ENCODE peak calls at places on chromosomes 12 and 14, in nine cellular contexts. B is head of caudate nucleus; U is Ammon's horn; X is T-helper 22 cell; S is fibroblast of lung; R is stimulated activated CD4-positive, alpha-beta T cell treated with anti-CD3 and anti-CD28 coated beads, TNF-alpha, amount 100 ng/mL, for 4 hours; L is right cardiac atrium; P is progenitor cell of endocrine pancreas; A is KG1. E is an unnamed sample.

GRCh38 chr12:132262256-132263060 is 66.9 kb downstream of the GALNT9 start:
- DNase-seq in B (no peak), U (no peak), X (no peak), S (no peak), R (no peak), L (peak; percentile 52), P (no peak), A (no peak), E (no peak)

GRCh38 chr14:100070310-100070709 is 5.1 kb downstream of the EVL start:
- DNase-seq in B (no peak), U (no peak), X (peak; percentile 52), S (no peak), R (no peak), L (no peak), P (no peak), A (no peak), E (no peak)

GRCh38 chr12:66269757-66270383 is 32.4 kb upstream of the HELB start:
- DNase-seq in B (peak; percentile 54), U (peak; percentile 75), X (no peak), S (peak; percentile 68), R (no peak), L (no peak), P (no peak), A (peak; percentile 39), E (peak; percentile 76)

GRCh38 chr14:88258026-88258425 is 65.0 kb downstream of the KCNK10 start:
- DNase-seq in B (no peak), U (no peak), X (no peak), S (no peak), R (no peak), L (no peak), P (no peak), A (no peak), E (no peak)

GRCh38 chr12:48998497-48999353 is 450 bp downstream of the DDN start:
- DNase-seq in B (peak; percentile 85), U (no peak), X (no peak), S (peak; percentile 26), R (no peak), L (no peak), P (no peak), A (no peak), E (no peak)

GRCh38 chr12:3262466-3262865 is 185.3 kb downstream of the TSPAN9 start:
- DNase-seq in B (no peak), U (no peak), X (no peak), S (no peak), R (no peak), L (peak; percentile 57), P (no peak), A (no peak), E (no peak)

GRCh38 chr12:132489078-132489601 is 811 bp upstream of the FBRSL1 start:
- DNase-seq in B (no peak), U (no peak), X (peak; percentile 52), S (no peak), R (peak; percentile 22), L (peak; percentile 83), P (no peak), A (no peak), E (no peak)

GRCh38 chr14:91867316-91867988 is at the start of gene TC2N:
- DNase-seq in B (no peak), U (no peak), X (peak; percentile 29), S (no peak), R (no peak), L (no peak), P (no peak), A (no peak), E (no peak)

GRCh38 chr14:57066887-57067513 is 201.7 kb downstream of the EXOC5 start:
- DNase-seq in B (peak; percentile 78), U (peak; percentile 37), X (no peak), S (peak; percentile 3), R (no peak), L (peak; percentile 68), P (peak; percentile 35), A (peak; percentile 9), E (peak; percentile 25)

GRCh38 chr14:81412779-81413178 is 12.7 kb upstream of the STON2 start:
- DNase-seq in B (no peak), U (no peak), X (no peak), S (no peak), R (no peak), L (no peak), P (no peak), A (no peak), E (no peak)

GRCh38 chr14:89217876-89218275 is 199.2 kb downstream of the FOXN3 start:
- DNase-seq in B (no peak), U (no peak), X (no peak), S (no peak), R (no peak), L (no peak), P (no peak), A (no peak), E (no peak)

GRCh38 chr12:41013921-41014642 is 174.0 kb upstream of the PDZRN4 start:
- DNase-seq in B (no peak), U (no peak), X (no peak), S (no peak), R (no peak), L (no peak), P (no peak), A (no peak), E (no peak)

GRCh38 chr12:27388650-27389049 is 56.0 kb downstream of the BMAL2 start:
- DNase-seq in B (no peak), U (no peak), X (no peak), S (no peak), R (no peak), L (no peak), P (no peak), A (no peak), E (no peak)

GRCh38 chr14:24307156-24307574 is 612 bp downstream of the CIDEB start:
- DNase-seq in B (no peak), U (no peak), X (no peak), S (no peak), R (no peak), L (peak; percentile 44), P (no peak), A (no peak), E (no peak)

GRCh38 chr12:132774646-132775275 is 13.1 kb upstream of the ANKLE2 start:
- DNase-seq in B (no peak), U (peak; percentile 57), X (no peak), S (no peak), R (no peak), L (no peak), P (no peak), A (no peak), E (no peak)

GRCh38 chr14:68956728-68957127 is 22.4 kb downstream of the ACTN1 start:
- DNase-seq in B (no peak), U (no peak), X (no peak), S (no peak), R (no peak), L (no peak), P (no peak), A (no peak), E (no peak)

GRCh38 chr12:123696209-123696608 is 15.9 kb upstream of the ATP6V0A2 start:
- DNase-seq in B (no peak), U (no peak), X (no peak), S (no peak), R (no peak), L (no peak), P (no peak), A (no peak), E (no peak)

GRCh38 chr14:69252851-69253250 is 7.1 kb upstream of the GALNT16 start:
- DNase-seq in B (no peak), U (no peak), X (no peak), S (no peak), R (no peak), L (no peak), P (no peak), A (no peak), E (no peak)

GRCh38 chr12:93419388-93420034 is 22.2 kb downstream of the UBE2N start:
- DNase-seq in B (no peak), U (peak; percentile 31), X (no peak), S (peak; percentile 84), R (no peak), L (no peak), P (no peak), A (peak; percentile 48), E (peak; percentile 85)

GRCh38 chr12:29148065-29148957 is 767 bp upstream of the FAR2 start:
- DNase-seq in B (peak; percentile 71), U (no peak), X (no peak), S (peak; percentile 53), R (no peak), L (peak; percentile 60), P (no peak), A (no peak), E (no peak)

GRCh38 chr12:116662612-116663144 is 75.2 kb downstream of the SPRING1 start:
- DNase-seq in B (peak; percentile 51), U (peak; percentile 61), X (no peak), S (peak; percentile 47), R (no peak), L (no peak), P (peak; percentile 43), A (no peak), E (peak; percentile 81)

GRCh38 chr14:48526307-48526706 is 850.9 kb upstream of the MDGA2 start:
- DNase-seq in B (no peak), U (no peak), X (no peak), S (no peak), R (no peak), L (no peak), P (no peak), A (no peak), E (no peak)

GRCh38 chr12:119036878-119037493 is 55.6 kb downstream of the SRRM4 start:
- DNase-seq in B (peak; percentile 60), U (peak; percentile 24), X (no peak), S (no peak), R (no peak), L (no peak), P (peak; percentile 36), A (no peak), E (peak; percentile 22)

GRCh38 chr12:20798561-20798960 is 11.9 kb upstream of the SLCO1B3 start:
- DNase-seq in B (no peak), U (peak; percentile 59), X (no peak), S (no peak), R (no peak), L (no peak), P (no peak), A (no peak), E (peak; percentile 5)

GRCh38 chr12:47907851-47908454 is 3.2 kb upstream of the VDR start:
- DNase-seq in B (no peak), U (no peak), X (no peak), S (no peak), R (no peak), L (no peak), P (no peak), A (no peak), E (no peak)